ENCODE peak calls at places on chromosome 17, in nine cellular contexts. J is gastrocnemius medialis, V is lower lobe of right lung, X is AG04450, E is A549, L is sigmoid colon, P is pancreas, Y is K562, B is adrenal gland. Q is an unnamed sample.

GRCh38 chr17:20920813-20921199 is 122.0 kb downstream of the USP22 start:
- DNase-seq in E (peak), L (no peak), Y (no peak), V (no peak), J (no peak), B (no peak), P (no peak), X (no peak), Q (no peak)

GRCh38 chr17:55510986-55511721 is at the start of gene SMIM36:
- DNase-seq in V (no peak), Y (no peak), E (no peak), L (no peak), X (no peak), B (no peak), P (no peak), J (no peak), Q (no peak)

GRCh38 chr17:8391711-8392110 is 5.9 kb downstream of the RNF222 start:
- DNase-seq in B (no peak), L (peak), J (no peak), Y (no peak), P (no peak), V (no peak), E (no peak), X (no peak), Q (no peak)

GRCh38 chr17:41278176-41278955 is 2.9 kb downstream of the KRTAP9-7 start:
- DNase-seq in P (no peak), J (no peak), V (no peak), B (no peak), Y (peak), X (no peak), E (no peak), L (no peak), Q (no peak)

GRCh38 chr17:43945074-43945824 is 3.0 kb upstream of the PPY start:
- DNase-seq in V (no peak), P (no peak), J (no peak), B (no peak), Y (no peak), X (no peak), E (no peak), L (no peak), Q (no peak)

GRCh38 chr17:74738051-74738996 is 1.3 kb downstream of the RAB37 start:
- DNase-seq in E (peak), J (no peak), L (no peak), Y (no peak), V (no peak), B (no peak), P (no peak), X (no peak), Q (no peak)

GRCh38 chr17:19705771-19706770 is 10.3 kb downstream of the SLC47A2 start:
- DNase-seq in J (no peak), X (no peak), V (no peak), Y (peak), B (no peak), E (no peak), L (no peak), P (no peak), Q (no peak)

GRCh38 chr17:40326014-40326831 is 17.2 kb downstream of the RARA start:
- DNase-seq in B (no peak), P (no peak), V (peak), X (no peak), E (no peak), J (peak), L (no peak), Y (no peak), Q (no peak)

GRCh38 chr17:21253646-21254441 is 634 bp upstream of the NATD1 start:
- DNase-seq in X (no peak), L (no peak), E (no peak), Y (no peak), P (no peak), J (no peak), B (no peak), V (no peak), Q (no peak)

GRCh38 chr17:81431545-81432482 is 36.6 kb downstream of the BAHCC1 start:
- DNase-seq in B (no peak), L (no peak), P (no peak), Y (no peak), E (no peak), X (no peak), J (no peak), V (no peak), Q (no peak)
- TF ChIP-seq CTCF in B (no peak), L (no peak), P (no peak), Y (no peak), E (no peak), X (no peak), J (no peak), V (no peak), Q (no peak)

GRCh38 chr17:77637807-77638182 is 320.7 kb upstream of the TNRC6C start:
- DNase-seq in V (no peak), P (no peak), Y (peak), E (no peak), L (no peak), X (no peak), B (no peak), J (no peak), Q (no peak)

GRCh38 chr17:77636835-77637806 is 321.4 kb upstream of the TNRC6C start:
- DNase-seq in P (no peak), B (no peak), Y (no peak), L (no peak), X (no peak), V (no peak), E (no peak), J (no peak), Q (no peak)

GRCh38 chr17:77635176-77635575 is 323.3 kb upstream of the TNRC6C start:
- DNase-seq in L (no peak), Y (no peak), B (no peak), E (no peak), X (no peak), P (no peak), J (no peak), V (no peak), Q (no peak)

GRCh38 chr17:77632619-77633018 is 325.9 kb upstream of the TNRC6C start:
- DNase-seq in V (no peak), J (no peak), P (no peak), E (no peak), B (no peak), X (no peak), L (no peak), Y (no peak), Q (no peak)

DNA sequence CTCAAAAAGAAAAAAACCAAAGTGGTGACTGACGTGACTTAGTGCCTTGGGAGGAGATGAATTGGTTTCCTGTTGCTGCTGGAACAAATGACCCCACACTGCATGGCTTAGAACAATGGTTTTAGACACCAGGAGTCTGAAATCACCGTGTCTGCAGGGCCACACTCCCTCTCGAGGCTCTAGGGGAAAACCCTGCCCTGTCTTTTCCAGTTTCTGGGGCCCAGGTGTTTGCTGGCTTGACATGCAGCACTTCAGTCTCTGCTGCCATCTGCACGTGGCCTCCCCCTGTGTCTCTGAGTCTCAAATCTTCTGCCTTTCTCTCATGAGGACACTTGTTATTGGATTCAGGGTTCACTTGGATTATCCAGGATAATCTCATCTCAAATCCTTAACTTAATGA is 323.8 kb upstream of the TNRC6C start:
- DNase-seq in P (no peak), X (no peak), Y (no peak), J (no peak), B (no peak), V (no peak), E (no peak), L (no peak), Q (no peak)
- H3K27ac ChIP-seq in P (no peak), X (no peak), Y (no peak), J (no peak), B (no peak), V (no peak), E (no peak), L (no peak), Q (no peak)

DNA sequence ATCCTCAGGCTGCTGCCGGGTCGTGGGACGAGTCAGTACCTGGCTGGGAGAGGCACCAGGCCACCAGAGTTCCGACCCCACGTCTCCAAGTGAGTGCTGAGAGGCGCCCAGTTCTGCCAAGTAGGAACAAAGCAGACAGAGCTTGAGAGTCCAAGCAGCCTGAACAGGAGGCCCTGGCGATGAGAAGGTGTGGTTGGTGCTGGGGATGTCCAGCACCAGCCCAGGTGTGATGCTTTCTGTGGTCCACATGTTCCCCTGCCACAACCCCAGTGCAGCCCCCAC is 10.8 kb downstream of the TAX1BP3 start:
- DNase-seq in Y (no peak), L (no peak), P (no peak), X (no peak), E (no peak), V (no peak), J (no peak), B (no peak), Q (no peak)
- TF ChIP-seq CTCF in Y (no peak), L (no peak), P (no peak), X (no peak), E (no peak), V (no peak), J (no peak), B (no peak), Q (no peak)

GRCh38 chr17:35713069-35713728 is 18.2 kb upstream of the RASL10B start:
- DNase-seq in B (peak), V (no peak), J (peak), E (no peak), L (no peak), X (peak), P (peak), Y (no peak), Q (no peak)
- H3K27ac ChIP-seq in B (peak), V (no peak), J (peak), E (no peak), L (no peak), X (peak), P (peak), Y (no peak), Q (no peak)

GRCh38 chr17:65102235-65102634 is 34.9 kb upstream of the RGS9 start:
- DNase-seq in X (no peak), L (peak), E (no peak), Y (no peak), P (no peak), J (no peak), B (no peak), V (no peak), Q (no peak)

GRCh38 chr17:65104541-65104940 is 32.6 kb upstream of the RGS9 start:
- DNase-seq in B (no peak), Y (no peak), J (no peak), E (no peak), P (no peak), V (no peak), X (no peak), L (peak), Q (no peak)

GRCh38 chr17:65102788-65103187 is 34.4 kb upstream of the RGS9 start:
- DNase-seq in Y (no peak), X (no peak), B (no peak), P (no peak), L (peak), J (no peak), V (no peak), E (no peak), Q (no peak)

GRCh38 chr17:65103896-65104295 is 33.3 kb upstream of the RGS9 start:
- DNase-seq in P (no peak), X (no peak), V (no peak), J (no peak), B (no peak), E (no peak), Y (no peak), L (peak), Q (no peak)

DNA sequence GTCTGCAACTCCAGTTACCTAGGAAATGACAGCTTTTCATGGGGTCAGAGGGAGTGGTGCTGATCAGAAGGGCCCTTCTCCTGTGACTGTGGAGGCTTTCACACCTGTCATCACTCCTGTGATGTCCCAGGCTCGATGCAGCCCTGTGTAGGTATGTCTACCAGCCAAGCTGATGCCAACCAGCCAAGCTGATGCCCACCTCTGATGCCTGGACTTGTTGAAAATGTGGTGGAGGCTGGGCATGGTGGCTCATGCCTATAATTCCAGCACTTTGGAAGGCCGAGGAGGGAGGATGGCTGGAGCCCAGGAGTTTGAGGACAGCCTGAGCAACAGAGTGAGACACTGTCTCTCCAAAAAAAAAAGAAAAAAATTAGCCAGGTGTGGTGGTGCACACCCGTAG is 33.7 kb upstream of the RGS9 start:
- DNase-seq in E (no peak), L (peak), J (no peak), Y (no peak), P (no peak), B (no peak), X (no peak), V (no peak), Q (no peak)
- TF ChIP-seq CTCF in E (no peak), L (no peak), J (no peak), Y (no peak), P (no peak), B (no peak), X (no peak), V (no peak), Q (no peak)

DNA sequence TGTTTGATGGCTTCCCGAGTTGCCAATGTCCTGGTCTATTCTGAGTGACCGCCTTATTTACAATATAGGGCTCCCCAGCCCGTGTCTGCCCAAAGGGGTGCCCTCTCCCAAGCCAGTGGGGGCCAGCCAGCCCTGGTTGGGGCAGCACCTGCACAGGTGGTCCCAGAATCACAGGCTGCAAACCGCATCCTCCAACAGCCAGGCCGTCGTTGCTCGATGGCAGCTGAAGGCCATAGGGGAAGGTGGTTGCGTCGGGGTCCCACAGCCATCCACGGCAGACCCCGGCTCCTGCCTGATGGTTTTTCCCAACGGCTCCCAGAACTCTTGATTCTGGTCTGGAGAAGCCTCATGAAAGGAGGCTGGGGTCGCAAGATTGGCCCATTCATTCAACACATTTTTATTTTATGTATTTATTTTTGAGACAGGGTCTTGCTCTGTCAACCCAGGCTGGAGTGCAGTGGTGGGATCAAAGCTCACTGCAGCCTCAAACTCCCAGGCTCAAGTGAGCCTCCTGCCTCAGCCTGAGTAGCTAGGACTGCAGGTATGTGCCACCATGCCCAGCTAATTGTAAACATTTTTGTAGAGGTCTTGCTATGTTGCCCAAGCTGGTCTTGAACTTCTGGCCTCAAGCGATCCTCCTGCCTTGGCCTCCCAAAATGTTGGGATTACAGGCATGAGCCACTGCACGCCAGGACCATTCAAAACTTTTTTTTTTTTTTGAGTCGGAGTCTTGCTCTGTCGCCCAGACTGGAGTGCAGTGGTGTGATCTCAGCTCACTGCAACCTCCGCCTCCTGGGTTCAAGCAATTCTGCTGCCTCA is 79.0 kb upstream of the TOB1 start:
- DNase-seq in X (no peak), B (no peak), P (no peak), L (no peak), V (no peak), E (no peak), J (peak), Y (no peak), Q (no peak)
- H3K27ac ChIP-seq in X (no peak), B (peak), P (peak), L (peak), V (peak), E (peak), J (peak), Y (peak), Q (peak)

GRCh38 chr17:53894591-53894990 is 71.9 kb downstream of the KIF2B start:
- DNase-seq in V (no peak), E (no peak), L (no peak), P (no peak), B (no peak), J (no peak), Y (no peak), X (no peak), Q (no peak)
- TF ChIP-seq CTCF in V (no peak), E (no peak), L (no peak), P (no peak), B (no peak), J (no peak), Y (no peak), X (no peak), Q (no peak)

GRCh38 chr17:60677308-60678117 is at the start of gene BCAS3:
- DNase-seq in J (peak), V (peak), L (peak), E (peak), X (peak), B (peak), Y (peak), P (peak), Q (peak)

GRCh38 chr17:60679287-60679686 is 1.6 kb downstream of the BCAS3 start:
- DNase-seq in X (no peak), Y (no peak), P (no peak), J (no peak), L (no peak), V (no peak), E (no peak), B (no peak), Q (no peak)

GRCh38 chr17:60675997-60676396 is 1.7 kb upstream of the BCAS3 start:
- DNase-seq in B (no peak), V (no peak), J (no peak), X (no peak), P (no peak), E (no peak), L (no peak), Y (no peak), Q (no peak)

GRCh38 chr17:60678118-60678444 is 430 bp downstream of the BCAS3 start:
- DNase-seq in V (no peak), E (no peak), P (no peak), X (no peak), L (no peak), B (no peak), J (no peak), Y (peak), Q (no peak)

GRCh38 chr17:60676758-60677307 is 818 bp upstream of the BCAS3 start:
- DNase-seq in V (no peak), L (no peak), P (no peak), E (no peak), B (no peak), Y (no peak), X (no peak), J (no peak), Q (no peak)
- H3K27ac ChIP-seq in V (peak), L (peak), P (peak), E (peak), B (no peak), Y (peak), X (peak), J (peak), Q (peak)